ENCODE peak calls at places on chromosomes 7 and 10, in nine cellular contexts. P, M, B, Q, N, A, R, S and V are unnamed samples.

GRCh38 chr10:69902835-69903535 is 101.3 kb downstream of the COL13A1 start:
- DNase-seq in A (no peak), N (no peak), S (no peak), R (no peak), Q (peak), M (no peak), B (no peak), P (no peak), V (no peak)

GRCh38 chr10:44648691-44649090 is 262.4 kb upstream of the TMEM72 start:
- DNase-seq in S (no peak), B (no peak), N (no peak), P (no peak), R (no peak), A (no peak), Q (no peak), M (no peak), V (no peak)

GRCh38 chr10:273088-273487 is 137.8 kb downstream of the ZMYND11 start:
- DNase-seq in S (no peak), R (no peak), A (no peak), N (no peak), M (no peak), P (no peak), B (no peak), Q (no peak), V (no peak)

GRCh38 chr10:103648951-103649532 is 155.5 kb downstream of the NEURL1 start:
- DNase-seq in A (no peak), B (no peak), M (no peak), N (no peak), R (no peak), S (no peak), Q (peak), P (no peak), V (no peak)

GRCh38 chr10:48614481-48615383 is 9.9 kb upstream of the ARHGAP22 start:
- DNase-seq in M (peak), Q (no peak), R (peak), N (no peak), B (no peak), A (no peak), S (no peak), P (no peak), V (no peak)

GRCh38 chr7:50304158-50304910 is at the start of gene IKZF1:
- DNase-seq in B (peak), A (peak), S (no peak), P (peak), N (no peak), R (peak), Q (peak), M (peak), V (peak)

GRCh38 chr7:2567663-2568238 is 9.0 kb downstream of the IQCE start:
- DNase-seq in P (peak), B (no peak), S (no peak), A (peak), Q (peak), R (no peak), M (peak), N (no peak), V (no peak)

GRCh38 chr10:69335063-69335587 is 56.8 kb downstream of the HK1 start:
- DNase-seq in S (no peak), A (no peak), M (no peak), N (no peak), Q (peak), B (peak), P (no peak), R (no peak), V (no peak)

GRCh38 chr10:12907651-12908050 is 93.9 kb downstream of the CCDC3 start:
- DNase-seq in Q (no peak), B (no peak), P (no peak), M (no peak), A (peak), R (no peak), N (peak), S (no peak), V (no peak)

GRCh38 chr7:40500209-40500608 is 365.4 kb downstream of the SUGCT start:
- DNase-seq in Q (no peak), A (no peak), B (no peak), P (no peak), M (no peak), R (no peak), N (no peak), S (no peak), V (no peak)
- TF ChIP-seq CTCF in Q (no peak), A (no peak), B (no peak), P (no peak), M (no peak), R (no peak), N (no peak), S (no peak), V (no peak)

DNA sequence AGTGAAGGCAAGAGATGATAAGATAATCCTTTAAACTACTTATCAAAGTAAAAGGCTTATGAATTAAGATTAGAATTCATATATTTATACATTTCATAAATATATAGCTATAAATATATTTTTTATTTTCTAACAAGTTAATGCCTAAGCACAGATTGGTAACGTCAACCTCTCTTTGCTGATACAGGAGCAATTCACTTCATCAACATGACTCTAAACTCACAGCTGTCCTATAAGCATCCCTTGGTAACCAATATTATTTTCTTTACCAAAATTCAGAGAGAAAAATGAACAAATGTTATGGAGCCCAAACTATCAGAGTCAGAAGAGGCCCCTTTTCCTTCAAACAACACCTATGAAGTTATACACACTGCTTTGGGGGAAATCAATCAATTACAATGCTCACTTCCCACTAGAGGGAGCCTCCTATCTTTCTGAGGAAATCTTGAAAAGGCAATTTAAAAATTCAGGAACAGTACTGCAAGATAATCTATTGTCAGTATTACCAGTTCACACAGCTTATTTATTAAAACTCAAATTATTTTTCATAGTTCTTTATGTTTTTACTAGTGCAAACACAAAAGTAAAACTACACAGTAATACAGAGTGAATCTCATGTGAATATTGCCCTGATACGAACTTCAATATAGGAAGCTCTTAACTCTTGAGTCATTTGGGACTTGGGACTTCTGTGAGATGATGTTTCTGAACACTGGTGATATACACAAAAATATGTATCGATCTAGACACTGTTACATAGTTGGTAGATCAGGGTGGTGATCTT is 51.0 kb upstream of the NOBOX start:
- DNase-seq in A (no peak), S (peak), R (no peak), B (no peak), P (no peak), Q (no peak), M (peak), N (no peak), V (no peak)
- TF ChIP-seq CTCF in A (peak), S (peak), R (no peak), B (no peak), P (no peak), Q (peak), M (peak), N (no peak), V (peak)

GRCh38 chr7:30526163-30526562 is 21.5 kb upstream of the GGCT start:
- DNase-seq in A (no peak), B (no peak), S (no peak), R (no peak), N (no peak), Q (no peak), M (no peak), P (no peak), V (no peak)
- TF ChIP-seq CTCF in A (no peak), B (no peak), S (no peak), R (no peak), N (no peak), Q (no peak), M (no peak), P (no peak), V (no peak)

DNA sequence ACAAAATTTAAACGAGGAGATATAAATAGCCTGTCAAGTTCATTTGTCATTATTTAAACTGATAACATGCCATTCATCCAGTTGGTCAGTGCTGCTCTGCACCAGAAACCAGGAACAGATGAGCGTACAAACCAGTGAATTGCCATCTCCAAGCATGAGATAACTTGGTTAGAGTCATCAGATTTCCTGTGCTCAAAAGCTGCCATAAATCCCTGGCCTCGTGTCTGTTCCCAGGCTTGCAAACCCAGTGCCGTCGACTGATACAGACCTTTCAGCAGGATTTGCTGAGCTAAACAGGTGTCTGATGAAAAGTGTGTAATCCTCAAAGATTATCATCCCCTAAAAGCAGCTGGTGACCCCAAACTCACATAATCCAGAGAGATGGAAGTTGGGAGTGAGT is 96.0 kb upstream of the SAMD8 start:
- DNase-seq in P (no peak), B (no peak), S (no peak), A (no peak), M (no peak), R (no peak), N (no peak), Q (no peak), V (no peak)
- TF ChIP-seq CTCF in P (no peak), B (no peak), S (no peak), A (no peak), M (no peak), R (no peak), N (no peak), Q (no peak), V (no peak)

DNA sequence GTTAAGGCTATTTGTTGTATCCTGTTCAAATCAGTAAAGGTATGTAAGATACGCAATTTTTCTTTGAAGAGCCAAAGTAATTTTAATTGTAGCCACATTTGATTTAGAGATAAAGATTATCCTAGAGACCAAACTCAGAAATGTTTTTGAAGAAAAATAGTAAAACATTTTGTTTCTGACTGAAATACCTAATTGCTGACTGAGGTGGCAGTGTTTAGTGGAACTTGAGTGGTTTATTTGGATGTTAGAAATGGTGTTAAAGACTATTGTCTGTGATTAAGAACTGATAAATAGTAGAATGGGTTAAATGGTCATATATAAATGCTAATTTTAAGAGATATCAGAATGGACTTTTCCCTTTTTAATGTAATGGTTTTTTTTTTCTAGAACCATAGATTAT is 15.3 kb downstream of the EDRF1 start:
- DNase-seq in S (no peak), B (no peak), N (no peak), Q (no peak), M (no peak), A (no peak), R (no peak), P (no peak), V (no peak)
- TF ChIP-seq CTCF in S (no peak), B (peak), N (peak), Q (no peak), M (no peak), A (peak), R (no peak), P (peak), V (peak)